ENCODE peak calls at places on chromosomes 3 and 15, in four cellular contexts. One of them, this sample, is unnamed.

GRCh38 chr15:64191971-64192830 is 29.4 kb upstream of the PPIB start:
- DNase-seq in endothelial cell: no peak
- DNase-seq in lower leg skin: no peak
- DNase-seq in GM13976: no peak
- DNase-seq in this sample: no peak

GRCh38 chr3:71562938-71563337 is 20.6 kb downstream of the FOXP1 start:
- DNase-seq in GM13976: no peak
- DNase-seq in lower leg skin: no peak
- DNase-seq in endothelial cell: no peak
- DNase-seq in this sample: no peak

GRCh38 chr15:67117356-67117755 is 52.0 kb downstream of the SMAD3 start:
- DNase-seq in GM13976: no peak
- DNase-seq in endothelial cell: no peak
- DNase-seq in lower leg skin: no peak
- DNase-seq in this sample: no peak

GRCh38 chr15:90259524-90259923 is 5.9 kb upstream of the NGRN start:
- DNase-seq in GM13976: peak
- DNase-seq in endothelial cell: no peak
- DNase-seq in lower leg skin: no peak
- DNase-seq in this sample: peak

GRCh38 chr3:129984124-129984523 is 9.6 kb downstream of the TRH start:
- DNase-seq in GM13976: no peak
- DNase-seq in endothelial cell: no peak
- DNase-seq in lower leg skin: no peak
- DNase-seq in this sample: no peak

GRCh38 chr3:106691476-106691875 is 685.8 kb upstream of the CCDC54 start:
- DNase-seq in lower leg skin: no peak
- DNase-seq in endothelial cell: no peak
- DNase-seq in GM13976: no peak
- DNase-seq in this sample: no peak

GRCh38 chr15:52567886-52568568 is 803 bp downstream of the ARPP19 start:
- DNase-seq in endothelial cell: no peak
- DNase-seq in GM13976: no peak
- DNase-seq in lower leg skin: no peak
- DNase-seq in this sample: peak

GRCh38 chr3:146052046-146052790 is 108.8 kb downstream of the PLOD2 start:
- DNase-seq in endothelial cell: no peak
- DNase-seq in lower leg skin: no peak
- DNase-seq in GM13976: no peak
- DNase-seq in this sample: no peak

GRCh38 chr3:17749705-17750293 is 7.4 kb upstream of the TBC1D5 start:
- DNase-seq in endothelial cell: no peak
- DNase-seq in lower leg skin: no peak
- DNase-seq in GM13976: no peak
- DNase-seq in this sample: no peak

GRCh38 chr3:144341461-144341860 is 369.8 kb downstream of the DIPK2A start:
- DNase-seq in lower leg skin: no peak
- DNase-seq in GM13976: no peak
- DNase-seq in endothelial cell: no peak
- DNase-seq in this sample: no peak

GRCh38 chr3:56862352-56863062 is 60.8 kb upstream of the ARHGEF3 start:
- DNase-seq in endothelial cell: no peak
- DNase-seq in GM13976: peak
- DNase-seq in lower leg skin: no peak
- DNase-seq in this sample: peak

GRCh38 chr3:56860351-56860750 is 58.6 kb upstream of the ARHGEF3 start:
- DNase-seq in GM13976: no peak
- DNase-seq in lower leg skin: no peak
- DNase-seq in endothelial cell: no peak
- DNase-seq in this sample: no peak

GRCh38 chr3:56864090-56864489 is 62.3 kb upstream of the ARHGEF3 start:
- DNase-seq in endothelial cell: no peak
- DNase-seq in lower leg skin: no peak
- DNase-seq in GM13976: no peak
- DNase-seq in this sample: no peak

GRCh38 chr3:56860948-56861347 is 59.2 kb upstream of the ARHGEF3 start:
- DNase-seq in GM13976: no peak
- DNase-seq in lower leg skin: no peak
- DNase-seq in endothelial cell: no peak
- DNase-seq in this sample: no peak

DNA sequence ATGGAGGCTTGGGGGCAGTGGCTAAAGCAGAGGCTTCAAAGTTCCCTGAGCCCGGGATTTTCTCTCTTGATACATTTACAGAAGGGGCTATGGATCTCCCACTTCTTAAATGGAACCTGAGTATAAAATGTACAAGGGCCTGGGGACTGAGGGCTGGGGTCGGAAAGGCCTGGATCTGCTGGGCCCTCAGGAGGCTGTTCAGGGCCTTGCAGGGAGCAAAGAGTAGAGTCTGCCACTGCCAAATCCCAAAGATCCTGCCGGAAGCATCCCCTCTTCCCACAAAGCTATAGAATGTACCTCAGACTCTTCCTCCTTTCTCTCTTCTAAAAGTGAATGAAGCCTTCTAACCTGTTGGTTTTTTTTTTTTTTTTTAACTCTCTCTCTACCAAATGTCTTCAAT is 59.8 kb upstream of the ARHGEF3 start:
- DNase-seq in lower leg skin: no peak
- DNase-seq in endothelial cell: no peak
- DNase-seq in GM13976: no peak
- DNase-seq in this sample: no peak
- TF ChIP-seq CTCF in lower leg skin: no peak
- TF ChIP-seq CTCF in endothelial cell: no peak
- TF ChIP-seq CTCF in GM13976: no peak
- TF ChIP-seq CTCF in this sample: no peak

GRCh38 chr15:51425517-51426033 is 84.1 kb downstream of the GLDN start:
- DNase-seq in lower leg skin: no peak
- DNase-seq in GM13976: no peak
- DNase-seq in endothelial cell: no peak
- DNase-seq in this sample: no peak

DNA sequence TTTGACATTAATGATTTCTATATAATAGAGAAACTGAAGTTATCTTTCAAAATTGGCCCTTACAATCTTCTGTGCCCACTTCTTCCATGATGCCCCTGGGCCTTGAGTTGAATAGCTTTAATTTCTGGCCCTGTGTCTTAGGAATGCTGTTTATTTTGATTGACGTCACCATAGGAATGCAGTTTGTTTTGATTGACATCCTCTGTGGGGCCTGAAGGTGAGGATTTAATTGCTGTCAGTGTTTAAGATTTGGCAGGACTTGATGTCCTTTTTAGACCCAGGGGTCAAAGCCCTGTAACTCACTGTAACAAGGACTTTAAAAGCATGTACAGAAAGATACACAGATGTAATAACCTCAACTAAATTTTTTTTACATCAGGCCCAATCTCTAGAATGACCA is 83.3 kb downstream of the GLDN start:
- DNase-seq in lower leg skin: no peak
- DNase-seq in GM13976: no peak
- DNase-seq in endothelial cell: no peak
- DNase-seq in this sample: no peak
- TF ChIP-seq CTCF in lower leg skin: no peak
- TF ChIP-seq CTCF in GM13976: no peak
- TF ChIP-seq CTCF in endothelial cell: no peak
- TF ChIP-seq CTCF in this sample: no peak

DNA sequence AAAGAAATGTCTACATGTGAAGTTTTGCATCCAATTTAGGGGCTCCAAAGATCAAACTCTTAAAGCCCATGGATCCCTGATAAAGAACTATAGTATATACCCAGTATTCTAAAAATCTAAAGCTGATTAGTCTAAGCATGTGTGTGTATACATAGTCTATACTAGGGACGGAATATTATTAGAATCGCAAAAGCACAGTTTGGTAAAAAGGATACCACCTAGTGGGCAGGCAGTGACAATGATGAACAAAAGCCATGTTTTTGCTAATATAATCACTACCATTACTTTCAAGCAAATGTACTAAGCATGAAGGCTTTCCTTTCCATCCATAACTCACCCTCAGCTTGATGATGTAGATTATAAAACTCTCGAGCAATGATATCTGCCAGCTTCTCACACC is 16.5 kb downstream of the POLQ start:
- DNase-seq in GM13976: no peak
- DNase-seq in lower leg skin: no peak
- DNase-seq in endothelial cell: no peak
- DNase-seq in this sample: no peak
- TF ChIP-seq CTCF in GM13976: peak
- TF ChIP-seq CTCF in lower leg skin: no peak
- TF ChIP-seq CTCF in endothelial cell: peak
- TF ChIP-seq CTCF in this sample: peak

GRCh38 chr15:48025118-48025517 is 95.7 kb upstream of the SLC24A5 start:
- DNase-seq in GM13976: no peak
- DNase-seq in lower leg skin: no peak
- DNase-seq in endothelial cell: no peak
- DNase-seq in this sample: no peak
- TF ChIP-seq CTCF in GM13976: no peak
- TF ChIP-seq CTCF in lower leg skin: no peak
- TF ChIP-seq CTCF in endothelial cell: no peak
- TF ChIP-seq CTCF in this sample: no peak

DNA sequence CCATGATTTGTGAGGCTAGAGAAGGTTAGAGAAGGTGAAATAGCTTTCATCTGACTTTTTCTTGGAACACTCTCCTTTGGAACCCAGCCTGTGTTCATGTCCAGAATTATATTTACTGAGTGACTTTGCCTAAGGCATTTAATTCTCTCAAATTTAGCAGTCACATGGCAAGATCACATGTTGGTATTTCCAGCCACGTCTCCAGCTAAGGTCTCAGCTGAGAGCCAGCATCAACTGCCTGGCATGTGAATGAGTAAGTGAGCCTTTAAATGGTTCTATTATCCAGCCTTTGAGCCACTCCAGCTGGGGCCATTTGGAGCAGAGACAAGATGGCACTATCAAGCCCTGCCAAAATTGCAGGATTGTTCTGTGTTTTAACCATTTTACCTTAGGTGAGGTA is 130.2 kb upstream of the SGO1 start:
- DNase-seq in endothelial cell: no peak
- DNase-seq in GM13976: no peak
- DNase-seq in lower leg skin: no peak
- DNase-seq in this sample: no peak
- TF ChIP-seq CTCF in endothelial cell: no peak
- TF ChIP-seq CTCF in GM13976: no peak
- TF ChIP-seq CTCF in lower leg skin: no peak
- TF ChIP-seq CTCF in this sample: no peak

DNA sequence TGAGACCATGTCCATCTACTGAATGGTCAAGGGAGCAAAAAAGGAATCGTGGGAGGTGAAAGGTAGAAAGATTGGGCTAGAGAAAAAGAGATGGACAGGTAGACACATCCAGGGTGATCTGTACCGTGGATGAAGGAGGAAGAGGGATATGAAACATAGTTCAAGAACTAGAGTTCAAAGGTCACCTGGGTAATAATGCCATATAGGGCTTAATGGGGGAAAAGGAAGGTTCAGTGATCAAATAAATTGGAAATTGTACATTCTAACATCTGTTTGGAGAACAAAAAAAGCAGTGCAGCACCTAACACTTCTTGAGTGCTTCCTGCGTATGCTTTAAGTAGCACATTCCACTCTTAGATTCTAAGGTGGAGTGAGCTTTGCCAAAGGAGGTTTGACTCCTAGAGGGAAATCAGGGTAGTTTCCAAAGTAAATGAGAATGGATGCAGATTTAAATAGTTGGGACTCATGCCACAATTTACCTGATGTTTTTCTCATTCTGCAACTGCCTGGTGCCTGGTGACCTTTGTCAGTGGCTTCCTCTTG is 46.6 kb downstream of the MITF start:
- DNase-seq in lower leg skin: no peak
- DNase-seq in endothelial cell: no peak
- DNase-seq in GM13976: no peak
- DNase-seq in this sample: no peak
- TF ChIP-seq CTCF in lower leg skin: no peak
- TF ChIP-seq CTCF in endothelial cell: no peak
- TF ChIP-seq CTCF in GM13976: no peak
- TF ChIP-seq CTCF in this sample: no peak

GRCh38 chr15:79031201-79031600 is 59.4 kb downstream of the RASGRF1 start:
- DNase-seq in endothelial cell: no peak
- DNase-seq in GM13976: no peak
- DNase-seq in lower leg skin: no peak
- DNase-seq in this sample: no peak
- TF ChIP-seq CTCF in endothelial cell: no peak
- TF ChIP-seq CTCF in GM13976: no peak
- TF ChIP-seq CTCF in lower leg skin: no peak
- TF ChIP-seq CTCF in this sample: no peak

DNA sequence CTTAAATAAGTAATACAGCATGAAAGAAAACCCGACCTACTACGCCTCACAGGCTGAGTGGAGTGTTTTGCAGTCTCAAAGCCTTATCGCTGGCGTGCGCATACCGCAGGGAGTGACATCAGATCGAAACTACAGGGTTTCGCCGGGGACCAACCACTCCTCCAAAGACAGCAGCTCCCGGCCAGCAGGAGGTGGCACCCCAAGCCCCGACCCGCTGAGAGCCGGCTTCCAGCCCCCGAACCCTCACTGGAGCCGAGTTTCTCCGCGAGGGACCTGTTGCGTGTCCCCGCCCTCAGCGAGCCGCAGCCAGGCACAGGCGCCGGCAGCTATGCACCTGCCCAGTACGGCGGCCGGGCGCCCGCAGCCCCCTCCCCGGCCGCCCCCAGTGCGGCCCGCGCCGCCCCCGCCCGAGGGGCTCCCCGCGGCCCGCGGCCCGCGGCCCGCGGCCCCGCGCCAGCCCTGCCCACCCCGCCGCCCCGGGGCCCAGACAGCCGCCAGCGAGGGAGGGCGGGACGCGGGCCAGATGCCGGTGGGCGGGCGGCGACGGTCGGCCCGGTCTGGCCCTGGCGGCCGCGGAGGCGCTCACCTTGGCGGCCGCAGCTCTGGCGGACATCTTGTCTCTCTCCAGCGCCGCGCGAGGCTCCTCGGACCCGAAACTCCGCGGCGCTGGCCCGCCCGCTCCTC is 710 bp downstream of the TJP1 start:
- DNase-seq in lower leg skin: peak
- DNase-seq in endothelial cell: peak
- DNase-seq in GM13976: peak
- DNase-seq in this sample: no peak
- TF ChIP-seq CTCF in lower leg skin: no peak
- TF ChIP-seq CTCF in endothelial cell: no peak
- TF ChIP-seq CTCF in GM13976: no peak
- TF ChIP-seq CTCF in this sample: no peak

GRCh38 chr3:31189971-31190370 is 295.5 kb upstream of the GADL1 start:
- DNase-seq in GM13976: no peak
- DNase-seq in endothelial cell: no peak
- DNase-seq in lower leg skin: no peak
- DNase-seq in this sample: no peak
- TF ChIP-seq CTCF in GM13976: no peak
- TF ChIP-seq CTCF in endothelial cell: no peak
- TF ChIP-seq CTCF in lower leg skin: no peak
- TF ChIP-seq CTCF in this sample: no peak

GRCh38 chr3:113054552-113054951 is 63.8 kb downstream of the GTPBP8 start:
- DNase-seq in GM13976: no peak
- DNase-seq in endothelial cell: no peak
- DNase-seq in lower leg skin: no peak
- DNase-seq in this sample: no peak
- TF ChIP-seq CTCF in GM13976: no peak
- TF ChIP-seq CTCF in endothelial cell: no peak
- TF ChIP-seq CTCF in lower leg skin: no peak
- TF ChIP-seq CTCF in this sample: no peak